ENCODE peak calls at places on chromosomes 1 and 21, in nine cellular contexts. One of them, this sample, is unnamed. For H3K4me1, the result is how much of the 10 kb centered on the place peaks cover.

GRCh38 chr1:115258302-115258866 is 79.7 kb downstream of the NGF start:
- DNase-seq in esophagus squamous epithelium: no peak
- DNase-seq in endothelial cell of umbilical vein: no peak
- DNase-seq in neural progenitor cell: no peak
- DNase-seq in sigmoid colon: no peak
- DNase-seq in naive thymus-derived CD4-positive, alpha-beta T cell: no peak
- DNase-seq in prostate gland: no peak
- DNase-seq in lower lobe of right lung: no peak
- DNase-seq in pancreas: no peak
- DNase-seq in this sample: no peak

GRCh38 chr21:31235671-31236450 is 108.2 kb downstream of the TIAM1 start:
- DNase-seq in esophagus squamous epithelium: no peak
- DNase-seq in endothelial cell of umbilical vein: no peak
- DNase-seq in neural progenitor cell: no peak
- DNase-seq in sigmoid colon: no peak
- DNase-seq in naive thymus-derived CD4-positive, alpha-beta T cell: no peak
- DNase-seq in prostate gland: no peak
- DNase-seq in lower lobe of right lung: no peak
- DNase-seq in pancreas: no peak
- DNase-seq in this sample: no peak

GRCh38 chr1:1832820-1833219 is 54.5 kb upstream of the NADK start:
- DNase-seq in esophagus squamous epithelium: no peak
- DNase-seq in endothelial cell of umbilical vein: no peak
- DNase-seq in neural progenitor cell: no peak
- DNase-seq in sigmoid colon: no peak
- DNase-seq in naive thymus-derived CD4-positive, alpha-beta T cell: no peak
- DNase-seq in prostate gland: no peak
- DNase-seq in lower lobe of right lung: no peak
- DNase-seq in pancreas: peak
- DNase-seq in this sample: no peak

GRCh38 chr1:162026906-162027305 is 3.2 kb upstream of the OLFML2B start:
- DNase-seq in esophagus squamous epithelium: no peak
- DNase-seq in endothelial cell of umbilical vein: no peak
- DNase-seq in neural progenitor cell: no peak
- DNase-seq in sigmoid colon: no peak
- DNase-seq in naive thymus-derived CD4-positive, alpha-beta T cell: no peak
- DNase-seq in prostate gland: no peak
- DNase-seq in lower lobe of right lung: no peak
- DNase-seq in pancreas: no peak
- DNase-seq in this sample: no peak

GRCh38 chr21:45351526-45352275 is 53.3 kb upstream of the COL18A1 start:
- DNase-seq in esophagus squamous epithelium: no peak
- DNase-seq in endothelial cell of umbilical vein: peak
- DNase-seq in neural progenitor cell: no peak
- DNase-seq in sigmoid colon: no peak
- DNase-seq in naive thymus-derived CD4-positive, alpha-beta T cell: no peak
- DNase-seq in prostate gland: no peak
- DNase-seq in lower lobe of right lung: peak
- DNase-seq in pancreas: no peak
- DNase-seq in this sample: no peak

GRCh38 chr1:6513296-6513928 is 21.9 kb upstream of the PLEKHG5 start:
- DNase-seq in esophagus squamous epithelium: no peak
- DNase-seq in endothelial cell of umbilical vein: no peak
- DNase-seq in neural progenitor cell: no peak
- DNase-seq in sigmoid colon: no peak
- DNase-seq in naive thymus-derived CD4-positive, alpha-beta T cell: no peak
- DNase-seq in prostate gland: no peak
- DNase-seq in lower lobe of right lung: no peak
- DNase-seq in pancreas: no peak
- DNase-seq in this sample: no peak

GRCh38 chr21:36487641-36488307 is 7.9 kb upstream of the CLDN14 start:
- DNase-seq in esophagus squamous epithelium: no peak
- DNase-seq in endothelial cell of umbilical vein: peak
- DNase-seq in neural progenitor cell: no peak
- DNase-seq in sigmoid colon: no peak
- DNase-seq in naive thymus-derived CD4-positive, alpha-beta T cell: no peak
- DNase-seq in prostate gland: peak
- DNase-seq in lower lobe of right lung: peak
- DNase-seq in pancreas: peak
- DNase-seq in this sample: no peak

GRCh38 chr1:113903496-113904291 is 905 bp downstream of the AP4B1 start:
- DNase-seq in esophagus squamous epithelium: no peak
- DNase-seq in endothelial cell of umbilical vein: no peak
- DNase-seq in neural progenitor cell: no peak
- DNase-seq in sigmoid colon: no peak
- DNase-seq in naive thymus-derived CD4-positive, alpha-beta T cell: no peak
- DNase-seq in prostate gland: no peak
- DNase-seq in lower lobe of right lung: no peak
- DNase-seq in pancreas: no peak
- DNase-seq in this sample: no peak

GRCh38 chr1:180675586-180675985 is 43.8 kb downstream of the XPR1 start:
- DNase-seq in esophagus squamous epithelium: no peak
- DNase-seq in endothelial cell of umbilical vein: peak
- DNase-seq in neural progenitor cell: no peak
- DNase-seq in sigmoid colon: no peak
- DNase-seq in naive thymus-derived CD4-positive, alpha-beta T cell: no peak
- DNase-seq in prostate gland: no peak
- DNase-seq in lower lobe of right lung: no peak
- DNase-seq in pancreas: no peak
- DNase-seq in this sample: no peak

GRCh38 chr1:54280652-54281051 is 80.7 kb downstream of the MRPL37 start:
- DNase-seq in esophagus squamous epithelium: no peak
- DNase-seq in endothelial cell of umbilical vein: no peak
- DNase-seq in neural progenitor cell: no peak
- DNase-seq in sigmoid colon: no peak
- DNase-seq in naive thymus-derived CD4-positive, alpha-beta T cell: no peak
- DNase-seq in prostate gland: no peak
- DNase-seq in lower lobe of right lung: no peak
- DNase-seq in pancreas: no peak
- DNase-seq in this sample: no peak

GRCh38 chr1:164712131-164713031 is 153.4 kb downstream of the PBX1 start:
- DNase-seq in esophagus squamous epithelium: no peak
- DNase-seq in endothelial cell of umbilical vein: peak
- DNase-seq in neural progenitor cell: no peak
- DNase-seq in sigmoid colon: no peak
- DNase-seq in naive thymus-derived CD4-positive, alpha-beta T cell: no peak
- DNase-seq in prostate gland: no peak
- DNase-seq in lower lobe of right lung: no peak
- DNase-seq in pancreas: peak
- DNase-seq in this sample: no peak

GRCh38 chr21:41280115-41280919 is 36.3 kb upstream of the FAM3B start:
- DNase-seq in esophagus squamous epithelium: no peak
- DNase-seq in endothelial cell of umbilical vein: no peak
- DNase-seq in neural progenitor cell: no peak
- DNase-seq in sigmoid colon: no peak
- DNase-seq in naive thymus-derived CD4-positive, alpha-beta T cell: no peak
- DNase-seq in prostate gland: no peak
- DNase-seq in lower lobe of right lung: no peak
- DNase-seq in pancreas: no peak
- DNase-seq in this sample: no peak

GRCh38 chr1:59816318-59816878 is 1.6 kb downstream of the HOOK1 start:
- DNase-seq in esophagus squamous epithelium: no peak
- DNase-seq in endothelial cell of umbilical vein: no peak
- DNase-seq in neural progenitor cell: no peak
- DNase-seq in sigmoid colon: no peak
- DNase-seq in naive thymus-derived CD4-positive, alpha-beta T cell: no peak
- DNase-seq in prostate gland: no peak
- DNase-seq in lower lobe of right lung: no peak
- DNase-seq in pancreas: no peak
- DNase-seq in this sample: no peak

GRCh38 chr21:46253610-46254124 is 25.1 kb upstream of the LSS start:
- DNase-seq in esophagus squamous epithelium: no peak
- DNase-seq in endothelial cell of umbilical vein: peak
- DNase-seq in neural progenitor cell: no peak
- DNase-seq in sigmoid colon: no peak
- DNase-seq in naive thymus-derived CD4-positive, alpha-beta T cell: peak
- DNase-seq in prostate gland: no peak
- DNase-seq in lower lobe of right lung: no peak
- DNase-seq in pancreas: no peak
- DNase-seq in this sample: peak

GRCh38 chr1:226100436-226101347 is 38.2 kb downstream of the H3-3A start:
- DNase-seq in esophagus squamous epithelium: no peak
- DNase-seq in endothelial cell of umbilical vein: peak
- DNase-seq in neural progenitor cell: peak
- DNase-seq in sigmoid colon: no peak
- DNase-seq in naive thymus-derived CD4-positive, alpha-beta T cell: no peak
- DNase-seq in prostate gland: no peak
- DNase-seq in lower lobe of right lung: peak
- DNase-seq in pancreas: peak
- DNase-seq in this sample: peak

GRCh38 chr1:201825245-201825644 is 3.7 kb upstream of the IPO9 start:
- DNase-seq in esophagus squamous epithelium: no peak
- DNase-seq in endothelial cell of umbilical vein: no peak
- DNase-seq in neural progenitor cell: no peak
- DNase-seq in sigmoid colon: no peak
- DNase-seq in naive thymus-derived CD4-positive, alpha-beta T cell: no peak
- DNase-seq in prostate gland: no peak
- DNase-seq in lower lobe of right lung: no peak
- DNase-seq in pancreas: no peak
- DNase-seq in this sample: no peak

GRCh38 chr1:154154534-154155181 is at the start of gene NUP210L:
- DNase-seq in esophagus squamous epithelium: no peak
- DNase-seq in endothelial cell of umbilical vein: no peak
- DNase-seq in neural progenitor cell: peak
- DNase-seq in sigmoid colon: peak
- DNase-seq in naive thymus-derived CD4-positive, alpha-beta T cell: no peak
- DNase-seq in prostate gland: peak
- DNase-seq in lower lobe of right lung: peak
- DNase-seq in pancreas: no peak
- DNase-seq in this sample: peak

GRCh38 chr1:44650159-44650831 is 24.0 kb downstream of the TMEM53 start:
- DNase-seq in esophagus squamous epithelium: no peak
- DNase-seq in endothelial cell of umbilical vein: no peak
- DNase-seq in neural progenitor cell: peak
- DNase-seq in sigmoid colon: no peak
- DNase-seq in naive thymus-derived CD4-positive, alpha-beta T cell: no peak
- DNase-seq in prostate gland: peak
- DNase-seq in lower lobe of right lung: no peak
- DNase-seq in pancreas: no peak
- DNase-seq in this sample: no peak

GRCh38 chr1:61797045-61797755 is 54.9 kb downstream of the PATJ start:
- DNase-seq in esophagus squamous epithelium: no peak
- DNase-seq in endothelial cell of umbilical vein: no peak
- DNase-seq in neural progenitor cell: no peak
- DNase-seq in sigmoid colon: no peak
- DNase-seq in naive thymus-derived CD4-positive, alpha-beta T cell: no peak
- DNase-seq in prostate gland: no peak
- DNase-seq in lower lobe of right lung: no peak
- DNase-seq in pancreas: no peak
- DNase-seq in this sample: no peak

GRCh38 chr1:103162360-103162759 is 54.0 kb upstream of the COL11A1 start:
- DNase-seq in esophagus squamous epithelium: no peak
- DNase-seq in endothelial cell of umbilical vein: no peak
- DNase-seq in neural progenitor cell: no peak
- DNase-seq in sigmoid colon: no peak
- DNase-seq in naive thymus-derived CD4-positive, alpha-beta T cell: no peak
- DNase-seq in prostate gland: no peak
- DNase-seq in lower lobe of right lung: no peak
- DNase-seq in pancreas: no peak
- DNase-seq in this sample: no peak
- H3K27ac ChIP-seq in esophagus squamous epithelium: no peak
- H3K27ac ChIP-seq in endothelial cell of umbilical vein: no peak
- H3K27ac ChIP-seq in neural progenitor cell: no peak
- H3K27ac ChIP-seq in sigmoid colon: no peak
- H3K27ac ChIP-seq in naive thymus-derived CD4-positive, alpha-beta T cell: no peak
- H3K27ac ChIP-seq in prostate gland: no peak
- H3K27ac ChIP-seq in lower lobe of right lung: no peak
- H3K27ac ChIP-seq in pancreas: no peak
- H3K27ac ChIP-seq in this sample: no peak

GRCh38 chr1:26911399-26912146 is 2.2 kb downstream of the NR0B2 start:
- DNase-seq in esophagus squamous epithelium: no peak
- DNase-seq in endothelial cell of umbilical vein: no peak
- DNase-seq in neural progenitor cell: no peak
- DNase-seq in sigmoid colon: no peak
- DNase-seq in naive thymus-derived CD4-positive, alpha-beta T cell: no peak
- DNase-seq in prostate gland: no peak
- DNase-seq in lower lobe of right lung: no peak
- DNase-seq in pancreas: no peak
- DNase-seq in this sample: no peak
- H3K4me1 ChIP-seq in esophagus squamous epithelium: under half
- H3K4me1 ChIP-seq in endothelial cell of umbilical vein: under half
- H3K4me1 ChIP-seq in neural progenitor cell: under half
- H3K4me1 ChIP-seq in sigmoid colon: under half
- H3K4me1 ChIP-seq in naive thymus-derived CD4-positive, alpha-beta T cell: under half
- H3K4me1 ChIP-seq in prostate gland: under half
- H3K4me1 ChIP-seq in lower lobe of right lung: under half
- H3K4me1 ChIP-seq in pancreas: under half
- H3K4me1 ChIP-seq in this sample: under half

GRCh38 chr1:24186711-24186992 is 437 bp downstream of the IFNLR1 start:
- DNase-seq in esophagus squamous epithelium: no peak
- DNase-seq in endothelial cell of umbilical vein: no peak
- DNase-seq in neural progenitor cell: no peak
- DNase-seq in sigmoid colon: no peak
- DNase-seq in naive thymus-derived CD4-positive, alpha-beta T cell: no peak
- DNase-seq in prostate gland: no peak
- DNase-seq in lower lobe of right lung: no peak
- DNase-seq in pancreas: no peak
- DNase-seq in this sample: no peak

GRCh38 chr1:24186031-24186710 is 918 bp downstream of the IFNLR1 start:
- DNase-seq in esophagus squamous epithelium: no peak
- DNase-seq in endothelial cell of umbilical vein: no peak
- DNase-seq in neural progenitor cell: no peak
- DNase-seq in sigmoid colon: no peak
- DNase-seq in naive thymus-derived CD4-positive, alpha-beta T cell: no peak
- DNase-seq in prostate gland: peak
- DNase-seq in lower lobe of right lung: no peak
- DNase-seq in pancreas: no peak
- DNase-seq in this sample: no peak

GRCh38 chr1:24189528-24189927 is 2.4 kb upstream of the IFNLR1 start:
- DNase-seq in esophagus squamous epithelium: no peak
- DNase-seq in endothelial cell of umbilical vein: no peak
- DNase-seq in neural progenitor cell: no peak
- DNase-seq in sigmoid colon: no peak
- DNase-seq in naive thymus-derived CD4-positive, alpha-beta T cell: no peak
- DNase-seq in prostate gland: no peak
- DNase-seq in lower lobe of right lung: peak
- DNase-seq in pancreas: no peak
- DNase-seq in this sample: peak

GRCh38 chr1:24185056-24185455 is 2.0 kb downstream of the IFNLR1 start:
- DNase-seq in esophagus squamous epithelium: no peak
- DNase-seq in endothelial cell of umbilical vein: no peak
- DNase-seq in neural progenitor cell: no peak
- DNase-seq in sigmoid colon: no peak
- DNase-seq in naive thymus-derived CD4-positive, alpha-beta T cell: no peak
- DNase-seq in prostate gland: no peak
- DNase-seq in lower lobe of right lung: no peak
- DNase-seq in pancreas: no peak
- DNase-seq in this sample: no peak

GRCh38 chr1:24186993-24187790 is at the start of gene IFNLR1:
- DNase-seq in esophagus squamous epithelium: no peak
- DNase-seq in endothelial cell of umbilical vein: no peak
- DNase-seq in neural progenitor cell: peak
- DNase-seq in sigmoid colon: no peak
- DNase-seq in naive thymus-derived CD4-positive, alpha-beta T cell: peak
- DNase-seq in prostate gland: peak
- DNase-seq in lower lobe of right lung: peak
- DNase-seq in pancreas: peak
- DNase-seq in this sample: peak
- H3K27ac ChIP-seq in esophagus squamous epithelium: peak
- H3K27ac ChIP-seq in endothelial cell of umbilical vein: no peak
- H3K27ac ChIP-seq in neural progenitor cell: no peak
- H3K27ac ChIP-seq in sigmoid colon: no peak
- H3K27ac ChIP-seq in naive thymus-derived CD4-positive, alpha-beta T cell: peak
- H3K27ac ChIP-seq in prostate gland: peak
- H3K27ac ChIP-seq in lower lobe of right lung: peak
- H3K27ac ChIP-seq in pancreas: peak
- H3K27ac ChIP-seq in this sample: peak

GRCh38 chr1:21912038-21912758 is 24.9 kb downstream of the HSPG2 start:
- DNase-seq in esophagus squamous epithelium: no peak
- DNase-seq in endothelial cell of umbilical vein: peak
- DNase-seq in neural progenitor cell: no peak
- DNase-seq in sigmoid colon: no peak
- DNase-seq in naive thymus-derived CD4-positive, alpha-beta T cell: no peak
- DNase-seq in prostate gland: no peak
- DNase-seq in lower lobe of right lung: no peak
- DNase-seq in pancreas: no peak
- DNase-seq in this sample: no peak
- H3K4me1 ChIP-seq in esophagus squamous epithelium: half or more
- H3K4me1 ChIP-seq in endothelial cell of umbilical vein: half or more
- H3K4me1 ChIP-seq in neural progenitor cell: under half
- H3K4me1 ChIP-seq in sigmoid colon: half or more
- H3K4me1 ChIP-seq in naive thymus-derived CD4-positive, alpha-beta T cell: under half
- H3K4me1 ChIP-seq in prostate gland: under half
- H3K4me1 ChIP-seq in lower lobe of right lung: half or more
- H3K4me1 ChIP-seq in pancreas: under half
- H3K4me1 ChIP-seq in this sample: half or more